ENCODE peak calls at places on chromosomes 6 and 20, in nine cellular contexts. J, Z, N, S, R, Q, L, H and V are unnamed samples.

GRCh38 chr20:13213335-13213734 is 7.7 kb upstream of the ISM1 start:
- DNase-seq in J (no peak), Z (no peak), N (no peak), S (no peak), R (no peak), Q (no peak), L (no peak), H (no peak), V (no peak)

GRCh38 chr6:43269273-43270007 is 26.2 kb downstream of the TTBK1 start:
- DNase-seq in J (no peak), Z (no peak), N (no peak), S (no peak), R (no peak), Q (no peak), L (no peak), H (no peak), V (no peak)

GRCh38 chr6:90466191-90466940 is 120.5 kb downstream of the MAP3K7 start:
- DNase-seq in J (no peak), Z (no peak), N (no peak), S (no peak), R (no peak), Q (peak; percentile 69), L (no peak), H (no peak), V (no peak)

GRCh38 chr20:41133709-41134361 is 3.5 kb upstream of the PLCG1 start:
- DNase-seq in J (no peak), Z (no peak), N (no peak), S (no peak), R (no peak), Q (no peak), L (no peak), H (no peak), V (no peak)

GRCh38 chr6:7085911-7086310 is 21.9 kb upstream of the RREB1 start:
- DNase-seq in J (peak; percentile 45), Z (no peak), N (peak; percentile 49), S (peak; percentile 8), R (no peak), Q (no peak), L (no peak), H (peak; percentile 52), V (no peak)

GRCh38 chr6:13238017-13238416 is 90.3 kb downstream of the TBC1D7 start:
- DNase-seq in J (no peak), Z (no peak), N (no peak), S (no peak), R (no peak), Q (no peak), L (no peak), H (no peak), V (no peak)

GRCh38 chr20:34979366-34980153 is 23.9 kb downstream of the MYH7B start:
- DNase-seq in J (no peak), Z (no peak), N (peak; percentile 63), S (peak; percentile 51), R (no peak), Q (no peak), L (no peak), H (peak; percentile 57), V (no peak)

GRCh38 chr6:120077489-120077888 is 727.9 kb upstream of the MAN1A1 start:
- DNase-seq in J (no peak), Z (no peak), N (no peak), S (no peak), R (no peak), Q (no peak), L (no peak), H (no peak), V (peak; percentile 22)

GRCh38 chr20:58930496-58930895 is 50.6 kb upstream of the NELFCD start:
- DNase-seq in J (no peak), Z (no peak), N (no peak), S (no peak), R (no peak), Q (no peak), L (no peak), H (no peak), V (no peak)

GRCh38 chr20:2610326-2610725 is 42.1 kb upstream of the NOP56 start:
- DNase-seq in J (no peak), Z (no peak), N (no peak), S (no peak), R (no peak), Q (no peak), L (no peak), H (no peak), V (no peak)

GRCh38 chr20:22699396-22699795 is 115.0 kb upstream of the FOXA2 start:
- DNase-seq in J (no peak), Z (no peak), N (no peak), S (no peak), R (no peak), Q (no peak), L (no peak), H (no peak), V (no peak)